ENCODE peak calls at places on chromosomes 5 and 9, in ten cellular contexts. H is memory B cell; A is skeletal muscle cell; D is suprapubic skin; Q is activated CD8-positive, alpha-beta memory T cell treated with anti-CD3 and anti-CD28 coated beads for 1 hour; L is foreskin fibroblast; O is central memory CD4-positive, alpha-beta T cell; G is mesothelial cell of epicardium; K is HFFc6; U is prostate gland. J is an unnamed sample.

GRCh38 chr9:93574900-93575705 is 1.3 kb upstream of the PHF2 start:
- DNase-seq in O (no peak), U (no peak), L (peak; percentile 33), D (peak; percentile 77), K (no peak), H (no peak), G (no peak), A (no peak), Q (no peak), J (no peak)

GRCh38 chr5:50863771-50864170 is 197.3 kb downstream of the PARP8 start:
- DNase-seq in U (no peak), D (no peak), O (no peak), G (no peak), L (no peak), Q (no peak), H (no peak), K (no peak), A (no peak), J (no peak)

GRCh38 chr5:100595152-100595811 is 60.1 kb downstream of the FAM174A start:
- DNase-seq in U (no peak), L (peak; percentile 93), A (peak; percentile 89), H (no peak), O (no peak), G (no peak), K (peak; percentile 89), Q (no peak), D (no peak), J (no peak)

GRCh38 chr9:107243757-107244156 is 39.3 kb upstream of the RAD23B start:
- DNase-seq in D (no peak), A (peak; percentile 25), L (peak; percentile 55), G (no peak), Q (peak; percentile 5), O (peak; percentile 3), H (no peak), K (peak; percentile 31), U (peak; percentile 78), J (no peak)

GRCh38 chr5:84603557-84604185 is 219.0 kb upstream of the EDIL3 start:
- DNase-seq in L (peak; percentile 38), A (peak; percentile 13), O (no peak), U (no peak), K (no peak), H (no peak), G (no peak), Q (no peak), D (no peak), J (no peak)

GRCh38 chr5:151570058-151570457 is 21.1 kb downstream of the FAT2 start:
- DNase-seq in Q (no peak), D (no peak), K (no peak), U (no peak), H (no peak), G (no peak), O (no peak), A (no peak), L (no peak), J (no peak)

GRCh38 chr5:111016801-111017200 is 54.7 kb upstream of the TSLP start:
- DNase-seq in L (peak; percentile 4), O (no peak), D (no peak), U (no peak), A (peak; percentile 32), K (no peak), H (no peak), G (no peak), Q (no peak), J (no peak)

GRCh38 chr5:16889972-16890519 is 46.0 kb downstream of the MYO10 start:
- DNase-seq in H (no peak), A (peak; percentile 82), Q (no peak), G (no peak), L (peak; percentile 56), K (no peak), D (no peak), O (no peak), U (no peak), J (no peak)

GRCh38 chr9:134065720-134066419 is 2.0 kb downstream of the BRD3 start:
- DNase-seq in Q (peak; percentile 22), H (peak; percentile 37), K (peak; percentile 70), G (no peak), L (peak; percentile 81), U (no peak), O (peak; percentile 44), D (peak; percentile 76), A (peak; percentile 20), J (no peak)

GRCh38 chr5:134409321-134409720 is 2.4 kb downstream of the CDKN2AIPNL start:
- DNase-seq in L (no peak), A (no peak), U (no peak), G (no peak), Q (no peak), D (no peak), H (no peak), K (no peak), O (no peak), J (no peak)

GRCh38 chr9:35105126-35105525 is 2.2 kb upstream of the STOML2 start:
- DNase-seq in O (no peak), U (no peak), L (no peak), A (no peak), D (no peak), G (no peak), H (no peak), Q (no peak), K (no peak), J (no peak)

GRCh38 chr5:151742870-151743294 is 15.5 kb downstream of the ATOX1 start:
- DNase-seq in L (peak; percentile 86), O (no peak), G (peak; percentile 62), D (peak; percentile 81), K (peak; percentile 71), A (no peak), U (peak; percentile 28), H (no peak), Q (no peak), J (no peak)

GRCh38 chr5:149581931-149582768 is 852 bp downstream of the ARHGEF37 start:
- DNase-seq in G (no peak), D (no peak), L (no peak), K (no peak), O (no peak), Q (no peak), H (no peak), U (peak; percentile 39), A (no peak), J (no peak)

GRCh38 chr9:129910628-129911567 is 75.6 kb downstream of the USP20 start:
- DNase-seq in D (no peak), K (peak; percentile 100), U (no peak), L (peak; percentile 99), O (no peak), G (no peak), H (no peak), A (peak; percentile 99), Q (no peak), J (no peak)

GRCh38 chr9:96107436-96107835 is 194.5 kb downstream of the HSD17B3 start:
- DNase-seq in G (no peak), A (no peak), O (no peak), K (no peak), L (no peak), Q (no peak), U (no peak), H (no peak), D (peak; percentile 3), J (no peak)

GRCh38 chr5:156621719-156622118 is 228.4 kb upstream of the PPP1R2B start:
- DNase-seq in G (no peak), A (no peak), Q (no peak), L (no peak), O (no peak), H (no peak), U (no peak), D (no peak), K (no peak), J (no peak)

GRCh38 chr9:134328841-134329575 is 2.8 kb downstream of the RXRA start:
- DNase-seq in D (no peak), O (no peak), L (peak; percentile 75), H (no peak), Q (no peak), G (no peak), A (no peak), U (peak; percentile 55), K (no peak), J (no peak)

GRCh38 chr5:172954751-172955159 is 4.5 kb upstream of the RPL26L1 start:
- DNase-seq in G (no peak), D (no peak), A (no peak), O (no peak), H (no peak), K (no peak), Q (no peak), L (no peak), U (no peak), J (no peak)

GRCh38 chr9:135506327-135507103 is 6.0 kb downstream of the MRPS2 start:
- DNase-seq in L (peak; percentile 61), U (no peak), K (no peak), D (no peak), O (no peak), G (no peak), H (no peak), Q (no peak), A (no peak), J (no peak)

GRCh38 chr5:54013556-54014157 is 296.7 kb downstream of the ARL15 start:
- DNase-seq in K (peak; percentile 75), G (no peak), A (peak; percentile 95), D (no peak), Q (no peak), L (peak; percentile 98), U (no peak), O (no peak), H (no peak), J (no peak)

GRCh38 chr9:129506041-129506440 is 114.9 kb downstream of the C9orf50 start:
- DNase-seq in O (no peak), G (no peak), H (no peak), K (no peak), U (no peak), D (no peak), Q (no peak), L (no peak), A (no peak), J (no peak)

GRCh38 chr5:113606298-113607134 is 93.0 kb downstream of the YTHDC2 start:
- DNase-seq in D (no peak), H (peak; percentile 23), Q (no peak), U (peak; percentile 33), L (peak; percentile 72), G (no peak), A (no peak), K (peak; percentile 43), O (peak; percentile 43), J (peak; percentile 25)

GRCh38 chr5:93941897-93942296 is 200.5 kb upstream of the POU5F2 start:
- DNase-seq in O (no peak), Q (no peak), A (no peak), L (no peak), D (no peak), H (no peak), K (no peak), G (no peak), U (no peak), J (no peak)

GRCh38 chr9:123111427-123111826 is 78.0 kb downstream of the GPR21 start:
- DNase-seq in U (peak; percentile 36), H (no peak), G (no peak), Q (no peak), D (no peak), L (no peak), O (no peak), K (no peak), A (no peak), J (no peak)

GRCh38 chr5:42570946-42571625 is 147.8 kb downstream of the GHR start:
- DNase-seq in U (no peak), D (no peak), O (no peak), Q (no peak), H (no peak), G (no peak), L (peak; percentile 72), A (no peak), K (no peak), J (no peak)

GRCh38 chr9:120579139-120579749 is 723 bp downstream of the CDK5RAP2 start:
- DNase-seq in D (no peak), L (peak; percentile 18), H (no peak), K (peak; percentile 1), Q (no peak), G (no peak), U (no peak), A (no peak), O (no peak), J (no peak)

GRCh38 chr5:76367623-76368366 is 35.3 kb upstream of the IQGAP2 start:
- DNase-seq in L (peak; percentile 4), K (peak; percentile 12), A (no peak), G (no peak), Q (no peak), O (no peak), U (no peak), H (no peak), D (no peak), J (no peak)

GRCh38 chr5:32168460-32169033 is 5.6 kb downstream of the GOLPH3 start:
- DNase-seq in D (no peak), Q (no peak), A (no peak), G (no peak), H (no peak), U (no peak), O (no peak), L (no peak), K (no peak), J (no peak)

J was measured in effector memory CD4-positive, alpha-beta T cell.